ENCODE peak calls at places on chromosome 5, in ten cellular contexts. V is PC-3; Z is adipocyte; P is A549; W is colonic mucosa; F is CD8-positive, alpha-beta memory T cell; X is HAP-1; R is CD8-positive, alpha-beta T cell; K is right cardiac atrium; M is uterus. L is an unnamed sample. For H3K4me1, the result is how much of the 10 kb centered on the place peaks cover.

GRCh38 chr5:173866249-173867172 is 21.6 kb upstream of the CPEB4 start:
- DNase-seq in V (no peak), F (no peak), M (no peak), P (no peak), K (peak), Z (peak), X (no peak), W (no peak), R (no peak), L (no peak)

GRCh38 chr5:4720831-4721230 is 419.3 kb upstream of the ADAMTS16 start:
- DNase-seq in V (peak), K (peak), R (no peak), P (no peak), Z (no peak), X (no peak), W (no peak), F (no peak), M (no peak), L (no peak)

GRCh38 chr5:1974501-1975405 is 92.0 kb upstream of the IRX4 start:
- DNase-seq in P (no peak), F (no peak), X (no peak), W (no peak), M (no peak), V (no peak), Z (no peak), R (no peak), K (no peak), L (no peak)

GRCh38 chr5:16565118-16565517 is 51.7 kb downstream of the RETREG1 start:
- DNase-seq in R (no peak), P (no peak), M (no peak), Z (no peak), V (no peak), K (no peak), X (no peak), F (no peak), W (no peak), L (no peak)

GRCh38 chr5:112472614-112473013 is 53.5 kb upstream of the EPB41L4A start:
- DNase-seq in W (no peak), M (no peak), Z (no peak), V (no peak), R (no peak), X (no peak), F (no peak), K (no peak), P (no peak), L (no peak)

GRCh38 chr5:149037819-149038218 is 25.0 kb downstream of the SH3TC2 start:
- DNase-seq in F (no peak), X (no peak), Z (no peak), V (peak), M (no peak), W (no peak), K (no peak), P (no peak), R (no peak), L (no peak)

GRCh38 chr5:174990909-174991308 is 266.5 kb downstream of the MSX2 start:
- DNase-seq in P (no peak), K (peak), V (no peak), F (no peak), X (no peak), R (no peak), W (no peak), M (no peak), Z (no peak), L (peak)

GRCh38 chr5:98769256-98770157 is 4.0 kb upstream of the RGMB start:
- DNase-seq in R (no peak), X (peak), P (peak), V (peak), Z (peak), M (peak), K (peak), F (peak), W (peak), L (peak)

GRCh38 chr5:141001854-141002666 is 35.8 kb downstream of the PCDHAC2 start:
- DNase-seq in P (peak), X (peak), V (peak), Z (peak), R (no peak), M (peak), F (no peak), K (peak), W (peak), L (no peak)

DNA sequence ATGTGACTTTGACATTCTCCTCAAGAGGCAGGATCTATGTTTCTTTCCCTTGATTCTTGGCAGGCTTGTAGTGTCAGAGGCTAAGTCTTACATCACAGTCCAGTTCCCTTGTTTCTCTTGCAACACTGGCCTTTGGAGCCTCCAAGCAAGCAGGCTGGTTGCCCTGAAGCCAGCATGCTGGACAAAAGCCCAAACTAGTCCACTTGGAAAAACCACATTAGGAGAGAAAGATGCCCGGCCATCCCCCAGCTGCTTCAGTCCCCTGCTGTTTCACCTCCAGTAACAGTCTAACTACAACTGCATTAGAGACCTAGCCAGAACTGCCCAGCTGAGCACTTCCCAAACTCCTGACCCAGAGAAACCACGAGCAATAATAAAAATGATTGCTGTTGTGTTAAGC is 87.6 kb downstream of the ADAMTS6 start:
- DNase-seq in K (peak), R (no peak), Z (peak), X (no peak), P (peak), F (no peak), M (peak), V (no peak), W (no peak), L (no peak)
- H3K4me1 ChIP-seq in K (under half), R (under half), Z (under half), X (under half), P (under half), F (under half), M (under half), V (under half), W (under half), L (under half)

DNA sequence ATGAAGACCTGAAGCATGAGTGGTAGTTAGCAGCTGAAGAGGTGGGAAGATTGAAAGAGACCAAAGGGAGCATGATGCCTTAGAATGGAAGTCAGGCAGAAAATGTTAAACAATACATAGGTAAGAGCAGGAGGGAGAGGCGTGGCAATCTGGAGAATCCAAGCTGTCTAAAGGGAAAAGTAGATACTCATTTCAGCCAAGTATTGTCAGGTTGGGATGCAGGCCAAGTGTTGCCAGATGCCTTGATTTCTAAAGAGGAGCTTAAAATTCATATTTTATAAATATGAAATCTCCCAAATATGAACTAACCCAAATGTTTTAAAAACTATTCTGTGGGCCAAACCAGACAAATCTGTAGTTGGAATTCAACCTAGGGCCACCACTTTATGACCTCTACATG is 4.2 kb downstream of the PAM start:
- DNase-seq in V (no peak), F (no peak), W (no peak), X (no peak), P (no peak), M (no peak), R (no peak), Z (no peak), K (no peak), L (no peak)
- H3K4me3 ChIP-seq in V (no peak), F (no peak), W (no peak), X (no peak), P (no peak), M (no peak), R (no peak), Z (no peak), K (no peak), L (no peak)

GRCh38 chr5:135392256-135392655 is 6.8 kb downstream of the MACROH2A1 start:
- DNase-seq in X (no peak), R (no peak), Z (peak), M (no peak), F (no peak), K (no peak), W (no peak), V (no peak), P (no peak), L (no peak)
- H3K4me1 ChIP-seq in X (under half), R (under half), Z (half or more), M (under half), F (half or more), K (half or more), W (under half), V (under half), P (under half), L (half or more)

GRCh38 chr5:159252195-159252594 is 10.9 kb upstream of the UBLCP1 start:
- DNase-seq in X (no peak), P (no peak), W (no peak), K (no peak), Z (no peak), R (no peak), F (no peak), M (no peak), V (no peak), L (no peak)
- H3K4me3 ChIP-seq in X (no peak), P (no peak), W (no peak), K (no peak), Z (no peak), R (no peak), F (no peak), M (no peak), V (no peak), L (no peak)

GRCh38 chr5:35776757-35777156 is 79.9 kb upstream of the IL7R start:
- DNase-seq in V (peak), Z (no peak), X (no peak), M (no peak), W (no peak), P (no peak), K (no peak), R (no peak), F (no peak), L (no peak)
- H3K4me1 ChIP-seq in V (under half), Z (under half), X (under half), M (under half), W (under half), P (under half), K (under half), R (half or more), F (under half), L (under half)

GRCh38 chr5:57174850-57175525 is 1.1 kb downstream of the GPBP1 start:
- DNase-seq in V (no peak), K (no peak), R (no peak), M (no peak), W (no peak), P (no peak), F (no peak), Z (no peak), X (no peak), L (no peak)

GRCh38 chr5:57175586-57175985 is 1.7 kb downstream of the GPBP1 start:
- DNase-seq in F (no peak), X (peak), V (no peak), Z (peak), M (no peak), P (no peak), R (peak), W (peak), K (no peak), L (no peak)

GRCh38 chr5:57177479-57178156 is 3.8 kb downstream of the GPBP1 start:
- DNase-seq in K (no peak), P (no peak), V (no peak), M (no peak), W (no peak), X (no peak), F (no peak), R (no peak), Z (no peak), L (no peak)

GRCh38 chr5:57174128-57174849 is 430 bp downstream of the GPBP1 start:
- DNase-seq in P (peak), V (peak), W (no peak), X (no peak), F (no peak), K (no peak), R (no peak), M (no peak), Z (peak), L (no peak)

DNA sequence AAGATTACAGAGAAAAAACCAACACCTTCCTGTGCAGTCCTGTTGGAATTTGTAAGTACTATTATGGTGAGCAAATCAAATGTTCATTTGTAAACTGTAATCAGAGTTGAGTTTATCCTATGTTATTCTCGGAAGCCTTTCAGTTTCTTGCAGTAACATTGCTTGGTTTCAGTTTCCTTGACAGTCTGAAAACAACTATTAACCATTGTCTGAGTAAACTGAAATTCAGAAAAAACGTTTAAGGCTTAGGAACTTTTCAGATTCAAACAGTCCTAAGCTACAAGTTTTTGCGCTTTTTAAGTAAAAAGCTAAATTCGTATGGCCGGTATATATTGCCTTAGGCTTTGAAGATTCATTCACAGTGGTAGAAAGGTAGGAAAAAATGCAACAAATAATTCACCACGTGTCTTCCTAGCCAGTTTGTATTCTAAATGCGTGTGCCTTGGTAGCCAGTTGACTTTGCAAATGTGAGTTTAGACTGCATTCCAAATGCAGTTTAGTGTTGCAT is 2.5 kb downstream of the GPBP1 start:
- DNase-seq in X (peak), F (no peak), V (peak), R (no peak), K (no peak), M (no peak), P (no peak), W (no peak), Z (peak), L (no peak)
- H3K4me3 ChIP-seq in X (peak), F (peak), V (peak), R (peak), K (peak), M (peak), P (peak), W (peak), Z (peak), L (peak)

GRCh38 chr5:133741396-133741795 is 129.1 kb upstream of the FSTL4 start:
- DNase-seq in P (no peak), R (no peak), F (no peak), X (no peak), M (no peak), K (no peak), Z (no peak), V (no peak), W (no peak), L (no peak)
- H3K4me1 ChIP-seq in P (under half), R (under half), F (under half), X (under half), M (under half), K (under half), Z (under half), V (under half), W (under half), L (under half)